ENCODE peak calls at places on chromosomes 4 and X, in nine cellular contexts. N, E, O, A, R, C, Z, P and U are unnamed samples.

GRCh38 chrX:133297284-133297683 is 79.1 kb upstream of the TFDP3 start:
- DNase-seq in N (peak; percentile 58), E (no peak), O (no peak), A (no peak), R (no peak), C (no peak), Z (no peak), P (no peak), U (no peak)

GRCh38 chr4:155629183-155629825 is 37.3 kb upstream of the GUCY1A1 start:
- DNase-seq in N (peak; percentile 60), E (no peak), O (no peak), A (peak; percentile 93), R (no peak), C (no peak), Z (no peak), P (no peak), U (no peak)

GRCh38 chr4:71441186-71442169 is 102.7 kb downstream of the SLC4A4 start:
- DNase-seq in N (peak; percentile 12), E (no peak), O (peak; percentile 35), A (no peak), R (no peak), C (no peak), Z (no peak), P (no peak), U (no peak)

GRCh38 chrX:139909716-139910115 is 23.1 kb downstream of the ATP11C start:
- DNase-seq in N (no peak), E (no peak), O (no peak), A (no peak), R (no peak), C (no peak), Z (no peak), P (no peak), U (no peak)

GRCh38 chrX:154083134-154083517 is 14.4 kb downstream of the MECP2 start:
- DNase-seq in N (no peak), E (no peak), O (no peak), A (peak; percentile 79), R (no peak), C (no peak), Z (no peak), P (no peak), U (no peak)

GRCh38 chr4:79421483-79421882 is 13.5 kb upstream of the GK2 start:
- DNase-seq in N (no peak), E (no peak), O (no peak), A (no peak), R (no peak), C (no peak), Z (no peak), P (no peak), U (no peak)

GRCh38 chrX:2642146-2642545 is 48.9 kb upstream of the CD99 start:
- DNase-seq in N (no peak), E (no peak), O (no peak), A (no peak), R (no peak), C (no peak), Z (no peak), P (no peak), U (no peak)

GRCh38 chr4:150068300-150068699 is 9.9 kb upstream of the DCLK2 start:
- DNase-seq in N (no peak), E (no peak), O (no peak), A (no peak), R (no peak), C (no peak), Z (no peak), P (no peak), U (peak; percentile 61)

DNA sequence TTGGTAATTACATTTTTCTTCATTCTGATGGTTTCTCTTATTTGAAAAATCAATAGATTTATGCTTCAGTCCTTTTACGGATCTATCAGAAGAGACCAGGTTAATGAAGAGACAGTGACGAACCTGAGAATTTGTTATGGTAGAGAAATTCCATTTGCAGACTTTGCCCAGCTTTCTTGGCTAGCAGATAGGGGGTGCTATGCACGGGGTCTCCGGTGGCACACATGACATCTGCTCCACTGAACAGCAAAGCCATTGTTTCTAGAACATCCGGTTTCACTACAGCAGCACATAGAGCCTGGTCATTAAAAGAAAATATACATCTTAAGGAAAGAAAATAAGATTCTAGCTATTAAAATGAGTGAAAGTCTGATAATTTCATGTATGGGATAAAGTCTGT is 85.1 kb downstream of the ARAP2 start:
- DNase-seq in N (no peak), E (no peak), O (no peak), A (no peak), R (no peak), C (no peak), Z (no peak), P (no peak), U (no peak)
- H3K36me3 ChIP-seq in N (peaks cover 10% of the 10 kb centered on the region), E (peaks cover 5% of the 10 kb centered on the region), O (no peaks in the 10 kb centered on the region), A (no peaks in the 10 kb centered on the region), R (peaks cover 69% of the 10 kb centered on the region), C (no peaks in the 10 kb centered on the region), Z (no peaks in the 10 kb centered on the region), P (no peaks in the 10 kb centered on the region), U (peaks cover 49% of the 10 kb centered on the region)

GRCh38 chr4:138275946-138276621 is 33.9 kb upstream of the SLC7A11 start:
- DNase-seq in N (peak; percentile 81), E (no peak), O (no peak), A (peak; percentile 83), R (no peak), C (no peak), Z (no peak), P (no peak), U (no peak)
- H3K27ac ChIP-seq in N (peak overlapping the region; percentile 98), E (no peak overlapping the region), O (no peak overlapping the region), A (peak overlapping the region; percentile 66), R (no peak overlapping the region), C (no peak overlapping the region), Z (no peak overlapping the region), P (peak overlapping the region; percentile 56), U (no peak overlapping the region)

GRCh38 chrX:135050603-135051002 is 1.3 kb downstream of the RTL8A start:
- DNase-seq in N (no peak), E (no peak), O (no peak), A (no peak), R (no peak), C (no peak), Z (no peak), P (no peak), U (no peak)
- H3K4me3 ChIP-seq in N (peak overlapping the region; percentile 62), E (no peak overlapping the region), O (no peak overlapping the region), A (no peak overlapping the region), R (peak overlapping the region; percentile 57), C (no peak overlapping the region), Z (no peak overlapping the region), P (peak overlapping the region; percentile 59), U (peak overlapping the region; percentile 64)

DNA sequence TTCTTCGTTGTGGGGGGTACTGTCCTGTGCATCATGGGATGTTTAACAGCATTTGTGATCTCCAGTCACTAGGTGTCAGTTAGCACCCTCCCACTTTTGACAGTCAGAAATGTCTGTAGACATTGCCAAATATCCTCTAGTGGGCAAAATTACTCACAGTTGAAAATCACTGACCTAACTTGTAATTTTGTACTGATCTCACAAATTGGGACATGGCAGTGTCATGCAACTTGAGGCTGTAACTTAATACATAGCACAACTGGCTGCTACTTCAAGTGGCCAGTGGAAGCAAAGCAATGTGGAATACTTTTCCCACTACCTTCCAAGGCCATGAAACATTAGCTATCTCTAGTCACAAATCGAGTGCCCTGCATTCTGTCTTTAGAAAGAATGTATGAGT is 23.2 kb upstream of the TSPAN7 start:
- DNase-seq in N (no peak), E (no peak), O (no peak), A (no peak), R (no peak), C (no peak), Z (no peak), P (no peak), U (no peak)
- H3K36me3 ChIP-seq in N (no peaks in the 10 kb centered on the region), E (no peaks in the 10 kb centered on the region), O (no peaks in the 10 kb centered on the region), A (no peaks in the 10 kb centered on the region), R (no peaks in the 10 kb centered on the region), C (no peaks in the 10 kb centered on the region), Z (no peaks in the 10 kb centered on the region), P (no peaks in the 10 kb centered on the region), U (no peaks in the 10 kb centered on the region)

GRCh38 chr4:24731448-24731847 is 63.9 kb upstream of the SOD3 start:
- DNase-seq in N (no peak), E (no peak), O (no peak), A (no peak), R (no peak), C (no peak), Z (no peak), P (no peak), U (no peak)

GRCh38 chr4:24730256-24731001 is 64.9 kb upstream of the SOD3 start:
- DNase-seq in N (no peak), E (no peak), O (peak; percentile 16), A (no peak), R (no peak), C (no peak), Z (peak; percentile 40), P (no peak), U (peak; percentile 75)

GRCh38 chr4:24736066-24736465 is 59.3 kb upstream of the SOD3 start:
- DNase-seq in N (peak; percentile 20), E (no peak), O (peak; percentile 17), A (peak; percentile 40), R (no peak), C (no peak), Z (peak; percentile 54), P (no peak), U (no peak)

GRCh38 chr4:24729041-24729730 is 66.2 kb upstream of the SOD3 start:
- DNase-seq in N (no peak), E (no peak), O (no peak), A (no peak), R (no peak), C (no peak), Z (no peak), P (no peak), U (no peak)

GRCh38 chr4:24734511-24734910 is 60.9 kb upstream of the SOD3 start:
- DNase-seq in N (no peak), E (no peak), O (no peak), A (no peak), R (no peak), C (no peak), Z (peak; percentile 2), P (no peak), U (no peak)
- H3K27ac ChIP-seq in N (no peak overlapping the region), E (no peak overlapping the region), O (no peak overlapping the region), A (no peak overlapping the region), R (no peak overlapping the region), C (no peak overlapping the region), Z (no peak overlapping the region), P (peak overlapping the region; percentile 38), U (no peak overlapping the region)

DNA sequence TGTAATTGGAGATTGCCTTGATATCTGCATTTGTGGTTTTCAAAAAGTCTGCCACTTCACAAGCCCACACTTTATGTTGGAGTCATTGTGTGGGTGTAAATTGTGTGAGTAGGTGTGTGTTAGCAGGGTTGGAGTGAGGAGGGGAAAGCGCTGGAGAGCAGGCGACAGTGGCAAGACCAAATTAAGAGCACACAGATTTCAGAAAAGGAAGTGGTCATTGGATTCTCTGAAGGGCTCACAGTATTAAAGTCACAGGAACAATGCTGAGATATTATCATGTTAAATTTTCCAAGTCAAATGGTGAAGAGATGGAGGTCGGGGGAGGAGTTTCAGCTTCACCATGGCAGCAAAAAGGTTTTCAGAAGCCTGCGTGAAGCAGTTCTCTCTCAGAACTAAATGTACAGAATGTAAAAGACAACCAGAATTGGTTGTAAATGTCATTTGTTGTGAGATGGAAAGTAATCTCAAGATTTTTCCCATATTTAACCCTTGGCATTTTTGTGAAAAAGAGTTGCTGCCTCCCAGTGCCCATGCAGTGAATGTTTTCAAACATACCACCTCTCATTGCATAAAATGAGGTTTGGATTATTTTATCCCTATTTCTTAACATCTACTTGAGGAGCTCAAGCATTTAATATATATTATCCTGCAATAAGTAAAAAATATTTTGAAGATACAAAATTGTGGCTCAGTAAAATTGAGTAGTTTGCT is 265.9 kb downstream of the ZNF674 start:
- DNase-seq in N (peak; percentile 14), E (no peak), O (no peak), A (no peak), R (no peak), C (no peak), Z (no peak), P (no peak), U (no peak)
- H3K4me3 ChIP-seq in N (no peak overlapping the region), E (no peak overlapping the region), O (no peak overlapping the region), A (no peak overlapping the region), R (no peak overlapping the region), C (no peak overlapping the region), Z (no peak overlapping the region), P (no peak overlapping the region), U (no peak overlapping the region)